ENCODE peak calls at places on chromosomes 12 and 14, in six cellular contexts. I is astrocyte of the spinal cord, N is HFF-Myc, R is upper lobe of left lung, Q is AG04450, B is kidney. Z is an unnamed sample.

GRCh38 chr14:92914087-92914656 is 8.8 kb upstream of the CHGA start:
- DNase-seq in I (peak; percentile 5), N (no peak), R (no peak), Q (no peak), B (no peak), Z (no peak)

GRCh38 chr14:61369097-61369496 is 47.7 kb downstream of the PRKCH start:
- DNase-seq in I (no peak), N (no peak), R (no peak), Q (no peak), B (no peak), Z (no peak)

GRCh38 chr12:123056053-123056452 is 75.6 kb downstream of the ARL6IP4 start:
- DNase-seq in I (no peak), N (no peak), R (no peak), Q (no peak), B (no peak), Z (no peak)

GRCh38 chr12:2341871-2342270 is 289.1 kb downstream of the CACNA1C start:
- DNase-seq in I (peak; percentile 65), N (peak; percentile 44), R (no peak), Q (peak; percentile 39), B (no peak), Z (peak; percentile 62)

GRCh38 chr12:2813573-2814185 is 1.2 kb downstream of the ITFG2 start:
- DNase-seq in I (peak; percentile 67), N (no peak), R (peak; percentile 58), Q (no peak), B (no peak), Z (no peak)

GRCh38 chr14:39426605-39427004 is 5.6 kb downstream of the FBXO33 start:
- DNase-seq in I (peak; percentile 73), N (peak; percentile 42), R (no peak), Q (no peak), B (no peak), Z (peak; percentile 35)

GRCh38 chr14:106694638-106695393 is 1168.4 kb downstream of the TMEM121 start:
- DNase-seq in I (no peak), N (no peak), R (peak; percentile 23), Q (no peak), B (no peak), Z (no peak)

GRCh38 chr14:104384776-104385071 is 194.8 kb upstream of the C14orf180 start:
- DNase-seq in I (no peak), N (no peak), R (no peak), Q (no peak), B (peak; percentile 22), Z (no peak)

GRCh38 chr14:51419685-51420084 is 179.6 kb downstream of the TMX1 start:
- DNase-seq in I (no peak), N (no peak), R (no peak), Q (no peak), B (no peak), Z (no peak)

GRCh38 chr12:93536111-93536765 is 36.2 kb upstream of the SOCS2 start:
- DNase-seq in I (no peak), N (no peak), R (no peak), Q (no peak), B (no peak), Z (no peak)

GRCh38 chr12:93540506-93540905 is 32.0 kb upstream of the SOCS2 start:
- DNase-seq in I (no peak), N (no peak), R (no peak), Q (no peak), B (no peak), Z (no peak)

GRCh38 chr12:93539821-93540220 is 32.7 kb upstream of the SOCS2 start:
- DNase-seq in I (no peak), N (no peak), R (no peak), Q (no peak), B (no peak), Z (no peak)

GRCh38 chr12:93536766-93537515 is 35.5 kb upstream of the SOCS2 start:
- DNase-seq in I (no peak), N (no peak), R (no peak), Q (no peak), B (no peak), Z (no peak)

DNA sequence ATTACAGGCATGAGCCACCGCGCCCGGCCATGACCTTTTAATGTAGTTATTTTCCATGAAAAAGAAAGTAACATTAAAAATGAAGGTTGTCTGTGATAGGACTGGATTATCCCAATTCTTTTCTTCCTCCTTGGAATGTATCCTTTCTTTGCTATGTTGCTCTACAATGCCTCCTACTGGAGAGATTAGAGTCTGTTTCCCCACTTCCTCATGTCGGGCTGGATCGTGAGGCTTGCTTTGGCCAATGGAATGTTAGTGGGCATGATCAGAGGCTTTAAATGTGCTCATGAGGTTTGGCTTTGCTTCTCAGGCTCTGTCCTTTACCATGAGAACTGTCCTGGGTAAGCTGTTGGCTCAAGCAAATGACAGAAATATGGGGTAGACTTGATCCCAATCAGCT is 34.7 kb upstream of the SOCS2 start:
- DNase-seq in I (no peak), N (no peak), R (no peak), Q (no peak), B (no peak), Z (no peak)
- TF ChIP-seq CTCF in I (no peak), N (peak; percentile 19), R (no peak), Q (no peak), B (no peak), Z (no peak)

DNA sequence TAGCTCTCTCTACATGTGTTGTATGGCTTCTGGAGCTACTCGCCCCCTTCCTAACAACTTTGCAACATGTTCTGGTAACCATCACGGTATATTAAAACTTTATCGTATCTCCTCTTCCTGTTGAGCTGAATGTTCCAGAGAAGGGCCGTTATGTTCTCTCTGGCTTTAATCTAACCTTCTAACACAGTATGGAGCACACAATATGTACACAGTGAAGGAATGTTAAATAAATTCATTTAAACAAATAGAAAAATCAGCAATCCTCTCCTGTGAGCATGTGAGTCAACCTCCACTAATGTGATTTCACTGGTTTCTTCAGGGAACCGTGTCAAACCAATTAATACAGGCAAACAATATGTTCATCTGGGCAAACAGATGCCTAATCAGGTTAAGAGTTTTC is 319.5 kb upstream of the OR4E1 start:
- DNase-seq in I (no peak), N (no peak), R (no peak), Q (no peak), B (no peak), Z (no peak)
- TF ChIP-seq CTCF in I (no peak), N (no peak), R (no peak), Q (no peak), B (no peak), Z (no peak)

DNA sequence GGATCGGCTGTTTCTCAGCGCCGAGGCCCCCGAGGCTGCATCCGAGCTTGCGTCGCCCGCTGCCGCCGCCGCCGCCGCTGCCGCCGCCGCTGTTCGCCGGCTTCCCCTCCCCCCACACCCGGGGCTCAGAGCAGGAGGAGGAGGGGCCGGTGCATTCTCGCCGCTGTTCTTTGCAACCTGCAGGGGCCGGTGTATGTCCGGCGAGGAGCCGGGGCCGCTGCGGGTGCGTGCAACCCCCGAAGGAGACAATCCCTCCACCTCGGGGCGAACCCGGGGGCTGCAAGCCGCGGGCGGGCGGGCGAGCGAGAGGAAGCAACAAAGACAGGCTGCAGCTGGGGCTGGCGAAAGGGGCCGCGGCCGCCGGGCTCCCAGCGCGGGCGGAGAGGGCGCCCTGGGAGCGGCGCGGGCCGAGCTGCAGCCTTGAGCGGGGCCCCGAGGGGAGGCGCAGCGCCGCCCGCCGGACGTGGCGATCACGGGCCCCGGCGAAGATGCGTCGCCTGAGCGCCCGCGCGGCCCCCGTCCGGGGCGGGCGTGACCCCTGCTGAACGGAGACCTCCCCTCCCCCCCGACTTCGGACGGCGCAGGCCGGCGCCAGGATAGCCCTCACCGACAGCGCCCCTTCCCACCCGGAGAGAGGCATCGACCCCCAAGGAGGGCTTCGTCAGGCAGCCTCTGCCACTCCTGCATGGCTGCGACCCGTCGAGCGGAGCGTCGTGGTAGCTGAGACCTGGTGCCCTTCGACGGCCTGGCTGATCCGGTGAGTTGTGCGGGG is 702 bp downstream of the FAM222A start:
- DNase-seq in I (peak; percentile 31), N (no peak), R (peak; percentile 56), Q (no peak), B (peak; percentile 93), Z (no peak)
- TF ChIP-seq CTCF in I (peak; percentile 1), N (no peak), R (no peak), Q (no peak), B (no peak), Z (no peak)

DNA sequence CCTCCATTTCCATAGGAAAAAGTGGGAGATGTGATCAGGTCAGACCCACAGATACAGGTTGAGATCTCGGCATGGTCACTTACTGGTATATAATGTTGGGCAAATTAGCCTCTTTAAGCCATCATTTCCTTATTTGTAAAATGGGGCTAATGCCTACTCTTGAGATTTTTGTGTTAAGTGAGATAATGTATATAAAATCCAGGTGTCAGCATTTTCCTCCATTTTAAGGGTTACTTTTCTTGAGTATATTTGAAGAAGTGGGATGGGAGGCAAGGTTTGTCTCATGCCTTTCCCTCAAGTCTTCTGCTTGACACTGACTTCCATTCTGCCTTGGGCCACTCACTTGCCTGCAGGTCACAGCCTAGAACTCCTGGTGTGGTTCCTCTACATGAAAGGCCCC is 10.1 kb upstream of the POU6F1 start:
- DNase-seq in I (no peak), N (no peak), R (no peak), Q (no peak), B (peak; percentile 6), Z (no peak)
- TF ChIP-seq CTCF in I (no peak), N (no peak), R (no peak), Q (no peak), B (no peak), Z (no peak)

DNA sequence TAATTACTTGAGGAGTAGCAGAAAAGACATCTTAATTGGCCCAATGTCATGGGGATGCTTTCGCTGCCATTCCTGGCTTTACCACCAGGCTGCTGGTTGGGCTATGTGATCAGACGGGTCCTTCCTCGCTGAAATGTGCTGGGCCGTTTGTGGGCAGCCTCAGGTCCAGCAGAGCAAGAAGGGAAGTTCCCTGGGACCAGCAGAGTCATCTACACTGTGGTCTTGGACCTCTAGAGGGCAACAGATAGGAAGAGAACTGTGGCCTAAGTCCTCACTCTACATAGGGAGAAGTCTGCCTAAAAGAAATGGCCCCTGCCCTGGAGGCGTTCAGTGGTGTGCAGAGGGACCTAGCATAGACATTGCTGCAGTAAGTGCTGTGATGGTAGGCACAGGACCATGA is 10.9 kb downstream of the EVL start:
- DNase-seq in I (no peak), N (no peak), R (peak; percentile 60), Q (no peak), B (no peak), Z (no peak)
- TF ChIP-seq CTCF in I (peak; percentile 32), N (peak; percentile 34), R (peak; percentile 38), Q (peak; percentile 30), B (peak; percentile 15), Z (peak; percentile 11)

GRCh38 chr12:63779498-63780481 is at the start of gene RXYLT1:
- DNase-seq in I (peak; percentile 81), N (peak; percentile 30), R (peak; percentile 85), Q (peak; percentile 30), B (peak; percentile 96), Z (peak; percentile 41)
- TF ChIP-seq CTCF in I (no peak), N (no peak), R (no peak), Q (no peak), B (no peak), Z (no peak)

Z was measured in AG09319.